ENCODE peak calls at places on chromosomes 11 and 22, in nine cellular contexts. One of them, this sample, is unnamed.

GRCh38 chr11:10694481-10695239 is 1.1 kb upstream of the IRAG1 start:
- DNase-seq in endodermal cell: no peak
- DNase-seq in HFFc6: peak
- DNase-seq in A549: no peak
- DNase-seq in endothelial cell of umbilical vein: no peak
- DNase-seq in cardiac muscle cell: no peak
- DNase-seq in HFF-Myc: no peak
- DNase-seq in HCT116: no peak
- DNase-seq in heart left ventricle: no peak
- DNase-seq in this sample: no peak

GRCh38 chr22:24578355-24579241 is 14.3 kb downstream of the LRRC75B start:
- DNase-seq in endodermal cell: no peak
- DNase-seq in HFFc6: peak
- DNase-seq in A549: no peak
- DNase-seq in endothelial cell of umbilical vein: no peak
- DNase-seq in cardiac muscle cell: no peak
- DNase-seq in HFF-Myc: no peak
- DNase-seq in HCT116: no peak
- DNase-seq in heart left ventricle: no peak
- DNase-seq in this sample: no peak

GRCh38 chr11:11036185-11037161 is 178.6 kb upstream of the ZBED5 start:
- DNase-seq in endodermal cell: peak
- DNase-seq in HFFc6: peak
- DNase-seq in A549: peak
- DNase-seq in endothelial cell of umbilical vein: peak
- DNase-seq in cardiac muscle cell: peak
- DNase-seq in HFF-Myc: peak
- DNase-seq in HCT116: peak
- DNase-seq in heart left ventricle: peak
- DNase-seq in this sample: peak

GRCh38 chr11:134379241-134379640 is 32.8 kb downstream of the B3GAT1 start:
- DNase-seq in endodermal cell: no peak
- DNase-seq in HFFc6: no peak
- DNase-seq in A549: no peak
- DNase-seq in endothelial cell of umbilical vein: no peak
- DNase-seq in cardiac muscle cell: no peak
- DNase-seq in HFF-Myc: no peak
- DNase-seq in HCT116: no peak
- DNase-seq in heart left ventricle: no peak
- DNase-seq in this sample: no peak

GRCh38 chr11:58059011-58059358 is 28.2 kb downstream of the OR6Q1 start:
- DNase-seq in endodermal cell: peak
- DNase-seq in HFFc6: peak
- DNase-seq in A549: no peak
- DNase-seq in endothelial cell of umbilical vein: peak
- DNase-seq in cardiac muscle cell: peak
- DNase-seq in HFF-Myc: no peak
- DNase-seq in HCT116: no peak
- DNase-seq in heart left ventricle: no peak
- DNase-seq in this sample: peak

GRCh38 chr11:109421981-109422590 is at the start of gene C11orf87:
- DNase-seq in endodermal cell: peak
- DNase-seq in HFFc6: no peak
- DNase-seq in A549: no peak
- DNase-seq in endothelial cell of umbilical vein: no peak
- DNase-seq in cardiac muscle cell: peak
- DNase-seq in HFF-Myc: no peak
- DNase-seq in HCT116: no peak
- DNase-seq in heart left ventricle: no peak
- DNase-seq in this sample: no peak

GRCh38 chr22:45163074-45163416 is 680 bp upstream of the NUP50 start:
- DNase-seq in endodermal cell: no peak
- DNase-seq in HFFc6: peak
- DNase-seq in A549: peak
- DNase-seq in endothelial cell of umbilical vein: no peak
- DNase-seq in cardiac muscle cell: peak
- DNase-seq in HFF-Myc: no peak
- DNase-seq in HCT116: no peak
- DNase-seq in heart left ventricle: no peak
- DNase-seq in this sample: peak

GRCh38 chr11:17171342-17171741 is 36.4 kb downstream of the PIK3C2A start:
- DNase-seq in endodermal cell: no peak
- DNase-seq in HFFc6: peak
- DNase-seq in A549: no peak
- DNase-seq in endothelial cell of umbilical vein: peak
- DNase-seq in cardiac muscle cell: no peak
- DNase-seq in HFF-Myc: no peak
- DNase-seq in HCT116: no peak
- DNase-seq in heart left ventricle: no peak
- DNase-seq in this sample: no peak

GRCh38 chr11:134580635-134581025 is 168.6 kb upstream of the B3GAT1 start:
- DNase-seq in endodermal cell: no peak
- DNase-seq in HFFc6: no peak
- DNase-seq in A549: no peak
- DNase-seq in endothelial cell of umbilical vein: no peak
- DNase-seq in cardiac muscle cell: no peak
- DNase-seq in HFF-Myc: no peak
- DNase-seq in HCT116: no peak
- DNase-seq in heart left ventricle: no peak
- DNase-seq in this sample: no peak

GRCh38 chr11:134646561-134646960 is 234.5 kb upstream of the B3GAT1 start:
- DNase-seq in endodermal cell: peak
- DNase-seq in HFFc6: no peak
- DNase-seq in A549: no peak
- DNase-seq in endothelial cell of umbilical vein: no peak
- DNase-seq in cardiac muscle cell: no peak
- DNase-seq in HFF-Myc: no peak
- DNase-seq in HCT116: no peak
- DNase-seq in heart left ventricle: no peak
- DNase-seq in this sample: no peak

GRCh38 chr11:122085264-122085663 is 30.8 kb downstream of the BLID start:
- DNase-seq in endodermal cell: no peak
- DNase-seq in HFFc6: peak
- DNase-seq in A549: no peak
- DNase-seq in endothelial cell of umbilical vein: peak
- DNase-seq in cardiac muscle cell: no peak
- DNase-seq in HFF-Myc: peak
- DNase-seq in HCT116: no peak
- DNase-seq in heart left ventricle: no peak
- DNase-seq in this sample: no peak

GRCh38 chr11:3050386-3051325 is 6.6 kb downstream of the CARS1 start:
- DNase-seq in endodermal cell: no peak
- DNase-seq in HFFc6: no peak
- DNase-seq in A549: no peak
- DNase-seq in endothelial cell of umbilical vein: no peak
- DNase-seq in cardiac muscle cell: no peak
- DNase-seq in HFF-Myc: no peak
- DNase-seq in HCT116: no peak
- DNase-seq in heart left ventricle: no peak
- DNase-seq in this sample: no peak

GRCh38 chr11:3049430-3050243 is 7.6 kb downstream of the CARS1 start:
- DNase-seq in endodermal cell: no peak
- DNase-seq in HFFc6: peak
- DNase-seq in A549: peak
- DNase-seq in endothelial cell of umbilical vein: peak
- DNase-seq in cardiac muscle cell: no peak
- DNase-seq in HFF-Myc: peak
- DNase-seq in HCT116: peak
- DNase-seq in heart left ventricle: peak
- DNase-seq in this sample: peak

GRCh38 chr11:3052567-3052966 is 4.7 kb downstream of the CARS1 start:
- DNase-seq in endodermal cell: no peak
- DNase-seq in HFFc6: no peak
- DNase-seq in A549: no peak
- DNase-seq in endothelial cell of umbilical vein: no peak
- DNase-seq in cardiac muscle cell: no peak
- DNase-seq in HFF-Myc: no peak
- DNase-seq in HCT116: no peak
- DNase-seq in heart left ventricle: no peak
- DNase-seq in this sample: no peak

GRCh38 chr11:3052109-3052479 is 5.1 kb downstream of the CARS1 start:
- DNase-seq in endodermal cell: no peak
- DNase-seq in HFFc6: no peak
- DNase-seq in A549: no peak
- DNase-seq in endothelial cell of umbilical vein: no peak
- DNase-seq in cardiac muscle cell: no peak
- DNase-seq in HFF-Myc: no peak
- DNase-seq in HCT116: no peak
- DNase-seq in heart left ventricle: no peak
- DNase-seq in this sample: no peak

DNA sequence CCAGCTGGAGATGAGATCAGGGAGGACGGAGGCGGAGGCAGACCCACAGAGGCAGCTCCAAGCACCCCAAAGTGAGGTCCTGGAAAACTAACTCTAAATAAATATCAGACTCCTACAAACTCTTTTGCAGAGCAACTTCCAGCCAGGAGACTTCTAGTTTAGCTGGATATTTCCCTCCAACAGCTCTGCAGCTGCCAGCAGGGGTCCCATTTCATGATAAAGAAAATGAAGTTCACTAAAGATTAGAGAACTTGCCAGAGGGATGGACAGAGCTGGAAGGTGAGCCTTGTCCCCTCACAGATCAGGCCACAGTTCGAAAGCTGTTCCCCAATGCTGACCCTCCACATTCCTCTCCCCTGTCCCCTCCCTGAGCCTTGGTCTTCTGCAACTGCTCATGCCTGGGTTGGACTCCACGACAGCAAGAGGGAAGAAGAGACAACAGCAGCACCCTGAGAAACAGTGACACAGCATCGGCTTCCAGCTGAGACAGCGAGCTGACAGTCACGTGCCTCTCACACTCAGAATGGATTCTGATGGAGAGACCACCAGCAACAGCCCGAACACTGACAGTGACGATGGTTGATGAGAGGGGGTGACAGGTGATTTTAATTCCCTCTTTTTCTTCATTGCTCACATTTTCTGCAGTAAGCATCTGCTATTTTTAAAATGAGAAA is 5.7 kb downstream of the CARS1 start:
- DNase-seq in endodermal cell: no peak
- DNase-seq in HFFc6: no peak
- DNase-seq in A549: no peak
- DNase-seq in endothelial cell of umbilical vein: no peak
- DNase-seq in cardiac muscle cell: no peak
- DNase-seq in HFF-Myc: no peak
- DNase-seq in HCT116: no peak
- DNase-seq in heart left ventricle: no peak
- DNase-seq in this sample: no peak
- TF ChIP-seq CTCF in endodermal cell: no peak
- TF ChIP-seq CTCF in HFFc6: peak
- TF ChIP-seq CTCF in A549: no peak
- TF ChIP-seq CTCF in endothelial cell of umbilical vein: peak
- TF ChIP-seq CTCF in cardiac muscle cell: peak
- TF ChIP-seq CTCF in HFF-Myc: peak
- TF ChIP-seq CTCF in HCT116: no peak
- TF ChIP-seq CTCF in heart left ventricle: no peak
- TF ChIP-seq CTCF in this sample: no peak

DNA sequence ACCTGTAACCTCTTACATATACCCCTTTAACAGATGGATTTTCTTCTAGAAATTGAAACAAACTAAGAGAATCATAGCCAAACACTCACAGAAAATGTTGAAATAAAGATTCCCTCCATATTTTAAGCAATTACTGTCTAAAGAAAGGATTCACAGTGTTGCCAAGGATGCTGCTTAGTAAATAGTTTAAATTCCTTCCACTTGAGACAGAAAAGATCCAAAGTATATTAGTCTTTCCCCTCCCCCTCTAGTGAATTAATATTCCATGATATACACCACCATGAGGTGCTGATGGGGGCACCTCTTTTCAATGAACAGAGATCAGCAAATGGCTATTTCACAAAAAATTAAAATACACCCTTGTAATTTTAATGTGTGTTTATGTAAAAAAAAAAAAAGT is 186.8 kb downstream of the SOX6 start:
- DNase-seq in endodermal cell: no peak
- DNase-seq in HFFc6: peak
- DNase-seq in A549: no peak
- DNase-seq in endothelial cell of umbilical vein: no peak
- DNase-seq in cardiac muscle cell: no peak
- DNase-seq in HFF-Myc: no peak
- DNase-seq in HCT116: no peak
- DNase-seq in heart left ventricle: no peak
- DNase-seq in this sample: no peak
- TF ChIP-seq CTCF in endodermal cell: peak
- TF ChIP-seq CTCF in HFFc6: peak
- TF ChIP-seq CTCF in A549: no peak
- TF ChIP-seq CTCF in endothelial cell of umbilical vein: no peak
- TF ChIP-seq CTCF in cardiac muscle cell: no peak
- TF ChIP-seq CTCF in HFF-Myc: no peak
- TF ChIP-seq CTCF in HCT116: no peak
- TF ChIP-seq CTCF in heart left ventricle: no peak
- TF ChIP-seq CTCF in this sample: no peak

GRCh38 chr11:27599217-27599616 is 92.6 kb upstream of the LIN7C start:
- DNase-seq in endodermal cell: peak
- DNase-seq in HFFc6: no peak
- DNase-seq in A549: no peak
- DNase-seq in endothelial cell of umbilical vein: no peak
- DNase-seq in cardiac muscle cell: no peak
- DNase-seq in HFF-Myc: no peak
- DNase-seq in HCT116: peak
- DNase-seq in heart left ventricle: no peak
- DNase-seq in this sample: no peak
- TF ChIP-seq CTCF in endodermal cell: peak
- TF ChIP-seq CTCF in HFFc6: no peak
- TF ChIP-seq CTCF in A549: no peak
- TF ChIP-seq CTCF in endothelial cell of umbilical vein: no peak
- TF ChIP-seq CTCF in cardiac muscle cell: no peak
- TF ChIP-seq CTCF in HFF-Myc: no peak
- TF ChIP-seq CTCF in HCT116: peak
- TF ChIP-seq CTCF in heart left ventricle: no peak
- TF ChIP-seq CTCF in this sample: no peak

GRCh38 chr11:68870470-68870869 is 28.8 kb upstream of the CPT1A start:
- DNase-seq in endodermal cell: no peak
- DNase-seq in HFFc6: no peak
- DNase-seq in A549: no peak
- DNase-seq in endothelial cell of umbilical vein: peak
- DNase-seq in cardiac muscle cell: peak
- DNase-seq in HFF-Myc: no peak
- DNase-seq in HCT116: no peak
- DNase-seq in heart left ventricle: no peak
- DNase-seq in this sample: peak
- TF ChIP-seq CTCF in endodermal cell: no peak
- TF ChIP-seq CTCF in HFFc6: peak
- TF ChIP-seq CTCF in A549: no peak
- TF ChIP-seq CTCF in endothelial cell of umbilical vein: no peak
- TF ChIP-seq CTCF in cardiac muscle cell: no peak
- TF ChIP-seq CTCF in HFF-Myc: peak
- TF ChIP-seq CTCF in HCT116: no peak
- TF ChIP-seq CTCF in heart left ventricle: no peak
- TF ChIP-seq CTCF in this sample: no peak

GRCh38 chr22:46357186-46357500 is 21.6 kb downstream of the TRMU start:
- DNase-seq in endodermal cell: no peak
- DNase-seq in HFFc6: no peak
- DNase-seq in A549: no peak
- DNase-seq in endothelial cell of umbilical vein: no peak
- DNase-seq in cardiac muscle cell: no peak
- DNase-seq in HFF-Myc: no peak
- DNase-seq in HCT116: no peak
- DNase-seq in heart left ventricle: no peak
- DNase-seq in this sample: no peak
- TF ChIP-seq CTCF in endodermal cell: peak
- TF ChIP-seq CTCF in HFFc6: peak
- TF ChIP-seq CTCF in A549: no peak
- TF ChIP-seq CTCF in endothelial cell of umbilical vein: no peak
- TF ChIP-seq CTCF in cardiac muscle cell: no peak
- TF ChIP-seq CTCF in HFF-Myc: no peak
- TF ChIP-seq CTCF in HCT116: no peak
- TF ChIP-seq CTCF in heart left ventricle: no peak
- TF ChIP-seq CTCF in this sample: no peak